ENCODE peak calls at places on chromosomes 11 and 22, in ten cellular contexts. X, V, Q, T, H, E, D, M, Z and S are unnamed samples.

GRCh38 chr11:62484352-62484751 is 62.3 kb downstream of the AHNAK start:
- DNase-seq in X (no peak), V (no peak), Q (no peak), T (no peak), H (no peak), E (no peak), D (no peak), M (peak), Z (no peak), S (no peak)

GRCh38 chr11:88523362-88524028 is 186.0 kb upstream of the CTSC start:
- DNase-seq in X (no peak), V (no peak), Q (no peak), T (no peak), H (no peak), E (no peak), D (no peak), M (no peak), Z (no peak), S (no peak)

GRCh38 chr22:36445158-36445668 is 36.2 kb downstream of the TXN2 start:
- DNase-seq in X (no peak), V (no peak), Q (no peak), T (no peak), H (no peak), E (peak), D (no peak), M (no peak), Z (peak), S (peak)

GRCh38 chr11:112176077-112176476 is 765 bp downstream of the BCO2 start:
- DNase-seq in X (no peak), V (no peak), Q (no peak), T (no peak), H (no peak), E (no peak), D (no peak), M (no peak), Z (no peak), S (no peak)

GRCh38 chr11:114892381-114893197 is 214.3 kb downstream of the NXPE2 start:
- DNase-seq in X (no peak), V (no peak), Q (peak), T (no peak), H (no peak), E (no peak), D (no peak), M (peak), Z (no peak), S (no peak)

GRCh38 chr11:76410771-76411423 is 29.8 kb downstream of the GVQW3 start:
- DNase-seq in X (no peak), V (no peak), Q (no peak), T (no peak), H (no peak), E (no peak), D (no peak), M (no peak), Z (no peak), S (no peak)

GRCh38 chr11:111414267-111414931 is 35.3 kb upstream of the POU2AF1 start:
- DNase-seq in X (no peak), V (no peak), Q (no peak), T (peak), H (peak), E (no peak), D (no peak), M (no peak), Z (no peak), S (no peak)

GRCh38 chr22:40040927-40041326 is 46.2 kb downstream of the FAM83F start:
- DNase-seq in X (no peak), V (peak), Q (no peak), T (no peak), H (peak), E (no peak), D (no peak), M (peak), Z (no peak), S (peak)

GRCh38 chr11:64887757-64888405 is 9.5 kb upstream of the EHD1 start:
- DNase-seq in X (peak), V (peak), Q (peak), T (no peak), H (peak), E (peak), D (peak), M (peak), Z (peak), S (peak)

GRCh38 chr11:121563900-121564822 is 111.4 kb upstream of the SORL1-AS1 start:
- DNase-seq in X (no peak), V (no peak), Q (no peak), T (no peak), H (no peak), E (no peak), D (no peak), M (no peak), Z (peak), S (no peak)

GRCh38 chr22:22753526-22754267 is 109.3 kb downstream of the GGTLC2 start:
- DNase-seq in X (peak), V (peak), Q (peak), T (no peak), H (peak), E (peak), D (peak), M (peak), Z (peak), S (no peak)

GRCh38 chr22:45551310-45552016 is 48.8 kb downstream of the FBLN1 start:
- DNase-seq in X (no peak), V (peak), Q (no peak), T (no peak), H (no peak), E (peak), D (no peak), M (no peak), Z (no peak), S (peak)

GRCh38 chr11:44680982-44681597 is 45.7 kb upstream of the TSPAN18 start:
- DNase-seq in X (no peak), V (no peak), Q (no peak), T (no peak), H (no peak), E (no peak), D (no peak), M (no peak), Z (no peak), S (no peak)

GRCh38 chr11:33948494-33948893 is 56.6 kb upstream of the LMO2 start:
- DNase-seq in X (no peak), V (no peak), Q (no peak), T (no peak), H (no peak), E (no peak), D (no peak), M (no peak), Z (no peak), S (no peak)

GRCh38 chr11:44246726-44247125 is 63.2 kb downstream of the ALX4 start:
- DNase-seq in X (no peak), V (no peak), Q (no peak), T (no peak), H (no peak), E (peak), D (no peak), M (no peak), Z (no peak), S (no peak)

GRCh38 chr22:49903322-49904039 is 14.8 kb downstream of the ALG12 start:
- DNase-seq in X (no peak), V (no peak), Q (no peak), T (no peak), H (no peak), E (no peak), D (no peak), M (no peak), Z (no peak), S (peak)

GRCh38 chr11:77654770-77655434 is 17.3 kb upstream of the CLNS1A start:
- DNase-seq in X (no peak), V (no peak), Q (no peak), T (no peak), H (no peak), E (no peak), D (no peak), M (no peak), Z (no peak), S (no peak)

GRCh38 chr11:117877120-117877784 is 794 bp upstream of the FXYD6 start:
- DNase-seq in X (no peak), V (no peak), Q (no peak), T (no peak), H (no peak), E (no peak), D (no peak), M (no peak), Z (no peak), S (peak)

GRCh38 chr22:44381761-44382454 is 69.2 kb upstream of the SHISAL1 start:
- DNase-seq in X (peak), V (no peak), Q (no peak), T (no peak), H (no peak), E (peak), D (no peak), M (no peak), Z (no peak), S (peak)

GRCh38 chr11:62544521-62545436 is 1.8 kb downstream of the AHNAK start:
- DNase-seq in X (peak), V (no peak), Q (peak), T (no peak), H (peak), E (no peak), D (no peak), M (peak), Z (no peak), S (peak)

GRCh38 chr11:5556596-5557188 is 8.4 kb upstream of the OR52H1 start:
- DNase-seq in X (no peak), V (no peak), Q (no peak), T (no peak), H (no peak), E (no peak), D (no peak), M (no peak), Z (no peak), S (no peak)

GRCh38 chr11:116618461-116618860 is 154.3 kb downstream of the BUD13 start:
- DNase-seq in X (no peak), V (no peak), Q (no peak), T (no peak), H (no peak), E (no peak), D (no peak), M (no peak), Z (no peak), S (no peak)

GRCh38 chr11:90764691-90765090 is 541.8 kb upstream of the CHORDC1 start:
- DNase-seq in X (no peak), V (no peak), Q (no peak), T (no peak), H (no peak), E (no peak), D (no peak), M (no peak), Z (no peak), S (no peak)
- TF ChIP-seq CTCF in X (no peak), V (no peak), Q (no peak), T (no peak), H (no peak), E (no peak), D (no peak), M (no peak), Z (no peak), S (no peak)

GRCh38 chr11:123056835-123057491 is 5.0 kb downstream of the HSPA8 start:
- DNase-seq in X (no peak), V (no peak), Q (no peak), T (no peak), H (no peak), E (no peak), D (no peak), M (no peak), Z (no peak), S (no peak)
- TF ChIP-seq POLR2A in X (no peak), V (no peak), Q (no peak), T (peak), H (no peak), E (no peak), D (no peak), M (peak), Z (no peak), S (no peak)

GRCh38 chr11:127018683-127019279 is 18.2 kb upstream of the KIRREL3 start:
- DNase-seq in X (no peak), V (no peak), Q (peak), T (no peak), H (no peak), E (no peak), D (no peak), M (no peak), Z (no peak), S (no peak)

GRCh38 chr11:127013550-127013949 is 13.0 kb upstream of the KIRREL3 start:
- DNase-seq in X (no peak), V (no peak), Q (no peak), T (no peak), H (no peak), E (no peak), D (no peak), M (no peak), Z (no peak), S (no peak)

DNA sequence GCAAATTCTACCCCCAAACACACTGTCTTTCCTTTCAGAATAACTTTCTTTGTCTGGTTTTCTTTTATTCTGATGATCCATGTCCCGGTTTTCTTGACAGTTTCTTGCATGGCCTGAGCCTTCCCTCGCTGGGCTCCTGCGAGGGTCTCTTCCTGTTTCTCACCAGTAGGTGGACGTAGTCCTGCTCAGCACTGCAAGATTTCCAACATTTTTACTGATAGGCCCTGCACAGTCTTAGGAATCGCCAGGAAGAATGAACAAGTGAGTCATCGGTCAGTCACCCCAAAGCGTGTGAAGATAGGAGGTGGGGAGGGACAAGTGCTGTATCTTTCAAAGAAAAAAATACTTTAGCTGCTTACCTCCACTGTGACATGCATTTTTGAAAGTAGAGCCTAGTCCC is 16.9 kb upstream of the KIRREL3 start:
- DNase-seq in X (no peak), V (no peak), Q (peak), T (no peak), H (no peak), E (no peak), D (no peak), M (peak), Z (no peak), S (no peak)
- TF ChIP-seq EP300 in X (no peak), V (no peak), Q (no peak), T (no peak), H (no peak), E (no peak), D (no peak), M (no peak), Z (no peak), S (no peak)

DNA sequence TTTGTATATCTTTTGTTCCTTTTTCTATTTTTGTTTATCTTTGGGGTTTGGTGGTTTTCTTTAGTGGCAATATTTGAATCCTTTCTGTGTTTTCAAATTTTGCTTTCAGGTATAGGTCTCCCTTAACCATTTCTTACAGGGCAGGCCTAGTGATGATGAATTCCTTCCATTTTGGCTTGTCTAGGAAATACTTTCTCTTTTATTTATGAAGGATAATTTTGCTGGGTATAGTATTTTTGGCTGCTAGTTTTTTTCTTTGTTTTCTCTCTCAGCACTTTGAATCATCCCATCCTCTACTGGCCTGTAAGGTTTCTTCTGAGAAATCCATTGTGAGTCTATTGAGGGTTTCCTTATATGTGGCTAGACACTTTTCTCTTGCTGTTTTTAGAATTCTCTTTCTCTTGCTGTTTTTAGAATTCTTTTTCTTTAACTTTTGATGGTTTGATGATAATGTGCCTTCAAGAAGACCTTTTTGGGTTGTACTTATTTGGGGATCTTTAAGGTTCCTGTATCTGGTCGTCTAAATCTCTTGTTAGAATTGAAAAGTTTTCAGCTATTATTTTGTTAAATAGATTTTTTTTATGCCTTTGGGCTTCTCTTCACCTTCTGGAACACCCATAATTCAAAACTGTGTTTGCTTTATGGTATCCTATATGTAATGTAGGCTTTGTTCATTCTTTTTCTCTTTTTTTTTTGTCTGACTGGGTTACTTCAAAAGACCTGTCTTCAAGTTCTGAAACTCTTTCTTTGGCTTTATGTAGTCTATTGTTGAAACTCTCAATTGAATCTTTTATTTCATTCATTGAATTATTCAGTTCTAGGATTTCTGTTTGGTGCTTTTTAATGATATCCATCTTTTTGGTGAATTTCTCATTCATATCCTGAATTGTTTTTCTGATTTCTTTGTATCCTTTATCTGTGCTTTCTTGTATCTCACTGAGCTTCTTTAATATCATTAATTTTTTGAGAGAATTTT is 24.5 kb downstream of the CFAP300 start:
- DNase-seq in X (no peak), V (no peak), Q (no peak), T (no peak), H (no peak), E (no peak), D (no peak), M (no peak), Z (no peak), S (no peak)
- TF ChIP-seq CTCF in X (no peak), V (no peak), Q (no peak), T (no peak), H (no peak), E (no peak), D (no peak), M (no peak), Z (no peak), S (no peak)

GRCh38 chr11:94599510-94599909 is 32.3 kb downstream of the PIWIL4 start:
- DNase-seq in X (no peak), V (no peak), Q (no peak), T (no peak), H (no peak), E (no peak), D (no peak), M (no peak), Z (no peak), S (no peak)
- TF ChIP-seq POLR2A in X (no peak), V (no peak), Q (no peak), T (no peak), H (no peak), E (no peak), D (no peak), M (no peak), Z (no peak), S (no peak)